ENCODE peak calls at places on chromosomes 11 and 22, in eight cellular contexts. N, D, O, Y, E, K, Z and X are unnamed samples.

GRCh38 chr22:32653823-32654222 is 147.7 kb upstream of the TIMP3 start:
- DNase-seq in N (no peak), D (no peak), O (no peak), Y (no peak), E (no peak), K (no peak), Z (no peak), X (no peak)

GRCh38 chr11:107438148-107438547 is 19.5 kb downstream of the CWF19L2 start:
- DNase-seq in N (no peak), D (no peak), O (no peak), Y (no peak), E (no peak), K (no peak), Z (no peak), X (no peak)

GRCh38 chr11:68269414-68270081 is 2.2 kb downstream of the C11orf24 start:
- DNase-seq in N (no peak), D (no peak), O (no peak), Y (peak), E (no peak), K (no peak), Z (peak), X (no peak)

GRCh38 chr11:67356551-67356866 is 3.2 kb upstream of the POLD4 start:
- DNase-seq in N (no peak), D (no peak), O (no peak), Y (no peak), E (no peak), K (no peak), Z (no peak), X (no peak)

GRCh38 chr22:50691521-50691920 is 18.9 kb downstream of the SHANK3 start:
- DNase-seq in N (no peak), D (no peak), O (no peak), Y (peak), E (no peak), K (no peak), Z (peak), X (no peak)

GRCh38 chr22:30921108-30921507 is 47.5 kb downstream of the MORC2 start:
- DNase-seq in N (no peak), D (no peak), O (no peak), Y (peak), E (no peak), K (no peak), Z (peak), X (no peak)

GRCh38 chr11:76491644-76492043 is 46.8 kb downstream of the EMSY start:
- DNase-seq in N (no peak), D (no peak), O (no peak), Y (no peak), E (no peak), K (no peak), Z (no peak), X (no peak)

GRCh38 chr11:112538529-112538928 is 277.9 kb upstream of the PLET1 start:
- DNase-seq in N (no peak), D (no peak), O (no peak), Y (no peak), E (no peak), K (no peak), Z (no peak), X (no peak)

GRCh38 chr11:40381481-40381880 is 1078.0 kb downstream of the LRRC4C start:
- DNase-seq in N (no peak), D (no peak), O (no peak), Y (no peak), E (no peak), K (no peak), Z (no peak), X (no peak)

GRCh38 chr11:47726878-47727514 is 11.8 kb upstream of the AGBL2 start:
- DNase-seq in N (no peak), D (no peak), O (no peak), Y (no peak), E (no peak), K (no peak), Z (no peak), X (no peak)

GRCh38 chr22:30538280-30538679 is 8.3 kb downstream of the SEC14L6 start:
- DNase-seq in N (no peak), D (no peak), O (no peak), Y (no peak), E (no peak), K (no peak), Z (peak), X (no peak)

GRCh38 chr11:62708423-62709261 is 1.2 kb downstream of the GNG3 start:
- DNase-seq in N (peak), D (peak), O (no peak), Y (no peak), E (peak), K (no peak), Z (no peak), X (no peak)

GRCh38 chr11:115276182-115276581 is 228.0 kb downstream of the CADM1 start:
- DNase-seq in N (no peak), D (no peak), O (no peak), Y (no peak), E (no peak), K (no peak), Z (no peak), X (no peak)

GRCh38 chr11:128908391-128909246 is 17.5 kb downstream of the KCNJ5 start:
- DNase-seq in N (peak), D (peak), O (peak), Y (peak), E (no peak), K (no peak), Z (peak), X (peak)

GRCh38 chr22:41217553-41218157 is 12.5 kb downstream of the L3MBTL2 start:
- DNase-seq in N (peak), D (peak), O (peak), Y (peak), E (no peak), K (peak), Z (peak), X (peak)

GRCh38 chr11:122229078-122229477 is 113.1 kb upstream of the BLID start:
- DNase-seq in N (no peak), D (no peak), O (no peak), Y (peak), E (no peak), K (peak), Z (peak), X (no peak)

GRCh38 chr11:10993640-10994039 is 135.8 kb upstream of the ZBED5 start:
- DNase-seq in N (no peak), D (no peak), O (no peak), Y (no peak), E (no peak), K (no peak), Z (peak), X (no peak)

GRCh38 chr11:235180-235997 is 753 bp downstream of the SIRT3 start:
- DNase-seq in N (no peak), D (no peak), O (no peak), Y (no peak), E (no peak), K (no peak), Z (no peak), X (no peak)

GRCh38 chr11:32893947-32894827 is 1.6 kb downstream of the QSER1 start:
- DNase-seq in N (peak), D (peak), O (no peak), Y (peak), E (no peak), K (peak), Z (peak), X (peak)

GRCh38 chr11:76524461-76524860 is 79.6 kb downstream of the EMSY start:
- DNase-seq in N (no peak), D (no peak), O (no peak), Y (no peak), E (no peak), K (no peak), Z (no peak), X (no peak)

GRCh38 chr22:38793721-38794466 is at the start of gene DNAL4:
- DNase-seq in N (peak), D (peak), O (peak), Y (peak), E (peak), K (peak), Z (peak), X (peak)

GRCh38 chr22:38795569-38795968 is 1.6 kb upstream of the DNAL4 start:
- DNase-seq in N (no peak), D (no peak), O (no peak), Y (no peak), E (no peak), K (no peak), Z (no peak), X (no peak)

GRCh38 chr22:38796262-38796957 is 2.5 kb upstream of the DNAL4 start:
- DNase-seq in N (no peak), D (no peak), O (no peak), Y (no peak), E (no peak), K (no peak), Z (peak), X (no peak)

GRCh38 chr22:38789606-38790005 is 4.3 kb downstream of the DNAL4 start:
- DNase-seq in N (no peak), D (no peak), O (no peak), Y (no peak), E (no peak), K (no peak), Z (no peak), X (no peak)

GRCh38 chr22:38792833-38793232 is 1.1 kb downstream of the DNAL4 start:
- DNase-seq in N (no peak), D (no peak), O (no peak), Y (no peak), E (no peak), K (no peak), Z (peak), X (no peak)
- H3K4me3 ChIP-seq in N (peak), D (peak), O (peak), Y (peak), E (no peak), K (peak), Z (peak), X (no peak)

DNA sequence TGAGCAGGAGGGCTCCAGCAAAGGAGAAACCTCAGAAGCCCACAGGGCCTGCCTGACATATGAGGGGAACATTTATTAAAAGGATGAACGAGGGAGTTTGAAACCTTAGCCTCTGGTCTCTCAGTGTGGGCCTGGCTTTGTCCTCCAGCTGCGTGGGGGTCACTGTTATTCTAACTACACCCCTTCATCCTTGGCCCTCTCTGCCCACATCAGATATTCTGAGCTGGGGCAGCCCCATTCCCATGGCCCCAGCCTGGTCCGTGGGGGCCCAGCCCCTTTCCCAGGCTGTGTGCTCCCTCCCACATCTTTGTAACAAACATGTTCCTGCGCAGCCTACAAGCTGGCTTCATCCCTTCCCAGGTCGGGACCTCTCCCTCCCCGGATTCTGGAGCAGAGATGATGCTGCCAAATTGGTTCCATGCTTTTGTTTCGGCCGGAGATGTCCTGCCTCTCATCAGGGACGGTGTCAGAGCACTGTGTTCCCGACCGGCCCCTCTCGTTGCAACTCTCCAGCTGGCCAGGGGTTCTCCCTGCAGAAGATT is 4.0 kb downstream of the FXYD6 start:
- DNase-seq in N (peak), D (no peak), O (no peak), Y (no peak), E (no peak), K (no peak), Z (no peak), X (peak)
- H3K4me3 ChIP-seq in N (no peak), D (no peak), O (no peak), Y (no peak), E (no peak), K (no peak), Z (no peak), X (no peak)

GRCh38 chr11:71250512-71251158 is 1.7 kb downstream of the SHANK2 start:
- DNase-seq in N (no peak), D (no peak), O (no peak), Y (no peak), E (no peak), K (no peak), Z (no peak), X (no peak)
- H3K4me3 ChIP-seq in N (no peak), D (peak), O (no peak), Y (no peak), E (no peak), K (peak), Z (no peak), X (peak)

GRCh38 chr11:1853376-1854131 is 670 bp downstream of the LSP1 start:
- DNase-seq in N (no peak), D (no peak), O (no peak), Y (no peak), E (no peak), K (no peak), Z (no peak), X (no peak)

GRCh38 chr11:1851437-1852180 is 1.3 kb upstream of the LSP1 start:
- DNase-seq in N (no peak), D (no peak), O (no peak), Y (no peak), E (no peak), K (no peak), Z (no peak), X (no peak)

GRCh38 chr11:1854132-1854948 is 1.5 kb downstream of the LSP1 start:
- DNase-seq in N (no peak), D (no peak), O (no peak), Y (no peak), E (no peak), K (no peak), Z (no peak), X (no peak)

GRCh38 chr11:1852885-1853284 is at the start of gene LSP1:
- DNase-seq in N (no peak), D (no peak), O (no peak), Y (no peak), E (peak), K (no peak), Z (no peak), X (no peak)

GRCh38 chr11:1852271-1852877 is 510 bp upstream of the LSP1 start:
- DNase-seq in N (no peak), D (no peak), O (no peak), Y (no peak), E (no peak), K (no peak), Z (no peak), X (no peak)
- H3K4me3 ChIP-seq in N (no peak), D (no peak), O (no peak), Y (no peak), E (peak), K (no peak), Z (no peak), X (no peak)

DNA sequence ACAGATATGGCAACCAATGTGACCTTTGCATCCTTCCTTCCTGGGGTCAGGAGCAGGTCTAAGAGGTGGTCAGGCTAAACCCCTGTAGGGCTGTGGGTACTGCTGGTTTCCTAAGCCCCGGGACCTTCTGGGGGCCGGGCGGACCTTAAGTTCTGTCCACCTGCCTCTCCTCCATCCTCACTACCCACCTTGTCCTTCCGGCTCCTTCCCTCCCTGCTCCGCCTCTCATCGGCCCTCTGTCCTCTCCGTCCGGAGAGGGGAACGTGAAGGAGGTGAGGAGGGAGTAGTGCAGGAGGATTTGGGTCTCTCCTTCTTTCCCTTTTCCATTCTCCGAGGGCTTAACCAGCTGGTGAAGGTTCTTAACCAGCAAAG is 28.3 kb upstream of the PARVB start:
- DNase-seq in N (no peak), D (no peak), O (no peak), Y (no peak), E (no peak), K (no peak), Z (no peak), X (no peak)
- H3K4me3 ChIP-seq in N (no peak), D (no peak), O (no peak), Y (no peak), E (peak), K (no peak), Z (no peak), X (no peak)

DNA sequence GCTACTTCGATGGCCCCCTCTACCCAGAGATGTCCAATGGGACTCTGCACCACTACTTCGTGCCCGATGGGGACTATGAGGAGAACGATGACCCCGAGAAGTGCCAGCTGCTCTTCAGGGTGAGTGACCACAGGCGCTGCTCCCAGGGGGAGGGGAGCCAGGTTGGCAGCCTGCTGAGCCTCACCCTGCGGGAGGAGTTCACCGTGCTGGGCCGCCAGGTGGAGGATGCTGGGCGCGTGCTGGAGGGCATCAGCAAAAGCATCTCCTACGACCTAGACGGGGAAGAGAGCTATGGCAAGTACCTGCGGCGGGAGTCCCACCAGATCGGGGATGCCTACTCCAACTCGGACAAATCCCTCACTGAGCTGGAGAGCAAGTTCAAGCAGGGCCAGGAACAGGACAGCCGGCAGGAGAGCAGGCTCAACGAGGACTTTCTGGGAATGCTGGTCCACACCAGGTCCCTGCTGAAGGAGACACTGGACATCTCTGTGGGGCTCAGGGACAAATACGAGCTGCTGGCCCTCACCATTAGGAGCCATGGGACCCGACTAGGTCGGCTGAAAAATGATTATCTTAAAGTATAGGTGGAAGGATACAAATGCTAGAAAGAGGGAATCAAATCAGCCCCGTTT is 783 bp downstream of the FIBIN start:
- DNase-seq in N (peak), D (no peak), O (no peak), Y (no peak), E (no peak), K (no peak), Z (peak), X (no peak)
- H3K4me3 ChIP-seq in N (peak), D (peak), O (peak), Y (peak), E (no peak), K (peak), Z (peak), X (peak)

GRCh38 chr11:2180347-2180746 is 8.7 kb upstream of the TH start:
- DNase-seq in N (no peak), D (no peak), O (no peak), Y (no peak), E (no peak), K (no peak), Z (no peak), X (no peak)
- H3K4me3 ChIP-seq in N (no peak), D (no peak), O (no peak), Y (no peak), E (no peak), K (no peak), Z (no peak), X (no peak)